ENCODE peak calls at places on chromosomes 4 and X, in four cellular contexts. J, A, G and Q are unnamed samples.

GRCh38 chr4:143768007-143768591 is 67.6 kb upstream of the FREM3 start:
- DNase-seq in A (peak), J (peak), G (peak), Q (no peak)

GRCh38 chr4:182273191-182273935 is 30.2 kb downstream of the TENM3 start:
- DNase-seq in G (no peak), J (no peak), A (no peak), Q (no peak)

GRCh38 chr4:26108024-26108423 is 194.0 kb downstream of the SMIM20 start:
- DNase-seq in A (no peak), J (no peak), G (no peak), Q (no peak)

GRCh38 chr4:25234390-25235367 is 846 bp downstream of the PI4K2B start:
- DNase-seq in J (peak), A (peak), G (peak), Q (no peak)

GRCh38 chr4:41878170-41878941 is 56.9 kb upstream of the TMEM33 start:
- DNase-seq in G (no peak), J (no peak), A (no peak), Q (no peak)

GRCh38 chr4:26050212-26050643 is 136.2 kb downstream of the SMIM20 start:
- DNase-seq in G (no peak), A (no peak), J (no peak), Q (no peak)

GRCh38 chr4:176376032-176376614 is 56.4 kb downstream of the SPCS3 start:
- DNase-seq in A (peak), G (peak), J (no peak), Q (no peak)

GRCh38 chr4:52015366-52015765 is 4.8 kb downstream of the LRRC66 start:
- DNase-seq in G (no peak), J (no peak), A (peak), Q (no peak)

GRCh38 chrX:23901805-23902204 is 5.9 kb downstream of the APOO start:
- DNase-seq in J (peak), A (peak), G (peak), Q (no peak)

GRCh38 chrX:70605352-70605751 is 160.7 kb downstream of the DLG3 start:
- DNase-seq in J (no peak), G (no peak), A (no peak), Q (no peak)

GRCh38 chr4:176238819-176239218 is 30.2 kb downstream of the ASB5 start:
- DNase-seq in G (peak), J (no peak), A (no peak), Q (no peak)

GRCh38 chr4:1026115-1026514 is 14.7 kb downstream of the FGFRL1 start:
- DNase-seq in G (no peak), A (no peak), J (peak), Q (peak)

GRCh38 chr4:169657470-169658107 is 37.2 kb downstream of the CLCN3 start:
- DNase-seq in A (no peak), G (no peak), J (no peak), Q (no peak)

GRCh38 chr4:5341151-5341925 is 290.1 kb downstream of the STK32B start:
- DNase-seq in A (no peak), G (no peak), J (no peak), Q (no peak)

GRCh38 chr4:2302387-2303119 is 40.6 kb upstream of the MXD4 start:
- DNase-seq in G (no peak), J (no peak), A (peak), Q (no peak)

GRCh38 chr4:41268024-41268423 is 11.3 kb downstream of the UCHL1 start:
- DNase-seq in A (peak), G (no peak), J (no peak), Q (no peak)

GRCh38 chr4:67809502-67809901 is 55.3 kb upstream of the GNRHR start:
- DNase-seq in J (no peak), G (no peak), A (no peak), Q (no peak)

GRCh38 chr4:158056689-158057245 is 116.1 kb downstream of the GASK1B start:
- DNase-seq in G (no peak), A (no peak), J (no peak), Q (no peak)

GRCh38 chr4:3441501-3442459 is at the start of gene HGFAC:
- DNase-seq in A (no peak), J (no peak), G (no peak), Q (peak)

GRCh38 chr4:121190389-121190788 is 26.3 kb upstream of the TNIP3 start:
- DNase-seq in G (no peak), J (no peak), A (no peak), Q (no peak)

GRCh38 chrX:114970806-114971205 is 46.6 kb downstream of the IL13RA2 start:
- DNase-seq in G (no peak), J (no peak), A (no peak), Q (no peak)

GRCh38 chrX:13985697-13986435 is 43.8 kb downstream of the GEMIN8 start:
- DNase-seq in G (no peak), J (no peak), A (no peak), Q (no peak)

GRCh38 chrX:39841604-39842003 is 256.2 kb downstream of the BCOR start:
- DNase-seq in J (no peak), G (no peak), A (no peak), Q (no peak)

GRCh38 chrX:107574054-107574683 is 54.1 kb upstream of the PRPS1 start:
- DNase-seq in A (peak), J (no peak), G (peak), Q (no peak)

GRCh38 chrX:64204252-64204651 is 1.3 kb downstream of the AMER1 start:
- DNase-seq in A (peak), G (no peak), J (no peak), Q (no peak)

GRCh38 chr4:85968945-85969830 is 390.7 kb downstream of the MAPK10 start:
- DNase-seq in A (peak), J (no peak), G (peak), Q (no peak)